ENCODE peak calls at places on chromosomes 7 and 10, in ten cellular contexts. D, I, B, K, J, Z, U, M, L and N are unnamed samples.

GRCh38 chr10:63268139-63268797 is 135.1 kb downstream of the NRBF2 start:
- DNase-seq in D (no peak), I (no peak), B (no peak), K (no peak), J (peak), Z (peak), U (no peak), M (no peak), L (no peak), N (no peak)

GRCh38 chr10:5260828-5261227 is 64.2 kb downstream of the AKR1C4 start:
- DNase-seq in D (no peak), I (no peak), B (no peak), K (no peak), J (no peak), Z (no peak), U (no peak), M (no peak), L (no peak), N (no peak)

GRCh38 chr10:32180354-32181280 is 124.4 kb upstream of the KIF5B start:
- DNase-seq in D (no peak), I (no peak), B (no peak), K (no peak), J (no peak), Z (no peak), U (no peak), M (no peak), L (no peak), N (no peak)

GRCh38 chr10:70779685-70780369 is 5.3 kb downstream of the TBATA start:
- DNase-seq in D (no peak), I (no peak), B (no peak), K (no peak), J (no peak), Z (no peak), U (no peak), M (no peak), L (no peak), N (no peak)

GRCh38 chr7:94179466-94179865 is 175.3 kb upstream of the BET1 start:
- DNase-seq in D (no peak), I (no peak), B (no peak), K (no peak), J (no peak), Z (peak), U (no peak), M (no peak), L (no peak), N (no peak)

GRCh38 chr7:151032936-151033863 is 5.0 kb downstream of the ABCB8 start:
- DNase-seq in D (no peak), I (no peak), B (no peak), K (no peak), J (no peak), Z (no peak), U (no peak), M (no peak), L (no peak), N (no peak)

GRCh38 chr10:25556457-25556856 is 377.6 kb upstream of the MYO3A start:
- DNase-seq in D (no peak), I (no peak), B (no peak), K (no peak), J (peak), Z (peak), U (no peak), M (no peak), L (no peak), N (no peak)

GRCh38 chr7:50782376-50783208 is at the start of gene GRB10:
- DNase-seq in D (no peak), I (no peak), B (no peak), K (peak), J (peak), Z (peak), U (peak), M (peak), L (peak), N (no peak)

GRCh38 chr7:86469680-86470295 is 173.9 kb upstream of the GRM3 start:
- DNase-seq in D (peak), I (peak), B (peak), K (peak), J (peak), Z (peak), U (peak), M (peak), L (peak), N (peak)

GRCh38 chr7:55299273-55299967 is 65.7 kb upstream of the LANCL2 start:
- DNase-seq in D (no peak), I (no peak), B (no peak), K (no peak), J (no peak), Z (no peak), U (no peak), M (no peak), L (no peak), N (no peak)

GRCh38 chr10:59903871-59904270 is 2.5 kb downstream of the CCDC6 start:
- DNase-seq in D (no peak), I (no peak), B (no peak), K (no peak), J (peak), Z (peak), U (no peak), M (no peak), L (no peak), N (no peak)

GRCh38 chr7:40717242-40717641 is 582.4 kb downstream of the SUGCT start:
- DNase-seq in D (peak), I (no peak), B (no peak), K (peak), J (peak), Z (peak), U (peak), M (peak), L (no peak), N (peak)

GRCh38 chr10:123017421-123018165 is 8.8 kb downstream of the ACADSB start:
- DNase-seq in D (no peak), I (no peak), B (no peak), K (no peak), J (no peak), Z (no peak), U (no peak), M (no peak), L (no peak), N (no peak)

GRCh38 chr7:107068156-107068555 is 23.7 kb downstream of the PRKAR2B start:
- DNase-seq in D (peak), I (no peak), B (no peak), K (no peak), J (peak), Z (no peak), U (no peak), M (peak), L (no peak), N (no peak)

GRCh38 chr7:5514440-5515035 is 90.9 kb upstream of the TNRC18 start:
- DNase-seq in D (no peak), I (no peak), B (no peak), K (no peak), J (peak), Z (no peak), U (no peak), M (peak), L (no peak), N (no peak)

GRCh38 chr7:44440577-44441078 is 49.8 kb downstream of the NUDCD3 start:
- DNase-seq in D (no peak), I (no peak), B (no peak), K (no peak), J (no peak), Z (no peak), U (no peak), M (no peak), L (no peak), N (no peak)

GRCh38 chr7:151432658-151433521 is 7.1 kb downstream of the CRYGN start:
- DNase-seq in D (no peak), I (peak), B (peak), K (peak), J (no peak), Z (no peak), U (no peak), M (no peak), L (no peak), N (no peak)

GRCh38 chr7:18619311-18619710 is 123.8 kb downstream of the HDAC9 start:
- DNase-seq in D (no peak), I (no peak), B (no peak), K (no peak), J (no peak), Z (no peak), U (no peak), M (no peak), L (no peak), N (no peak)

GRCh38 chr7:140122975-140123374 is 53.8 kb downstream of the KDM7A start:
- DNase-seq in D (no peak), I (no peak), B (no peak), K (no peak), J (no peak), Z (no peak), U (no peak), M (no peak), L (no peak), N (no peak)

GRCh38 chr7:138449580-138449979 is 10.5 kb upstream of the TRIM24 start:
- DNase-seq in D (no peak), I (no peak), B (no peak), K (peak), J (peak), Z (no peak), U (no peak), M (no peak), L (no peak), N (no peak)